ENCODE peak calls at places on chromosomes 4 and X, in eight cellular contexts. One of them, this sample, is unnamed.

GRCh38 chrX:130108647-130109428 is 1.5 kb downstream of the ELF4 start:
- DNase-seq in stomach: no peak
- DNase-seq in IMR-90: no peak
- DNase-seq in A549: peak; percentile 74
- DNase-seq in upper lobe of left lung: no peak
- DNase-seq in ovary: no peak
- DNase-seq in suprapubic skin: no peak
- DNase-seq in lower leg skin: no peak
- DNase-seq in this sample: peak; percentile 17

GRCh38 chr4:147492761-147493160 is 11.9 kb downstream of the EDNRA start:
- DNase-seq in A549: no peak
- DNase-seq in stomach: no peak
- DNase-seq in ovary: peak; percentile 45
- DNase-seq in IMR-90: peak; percentile 87
- DNase-seq in upper lobe of left lung: no peak
- DNase-seq in lower leg skin: no peak
- DNase-seq in suprapubic skin: no peak
- DNase-seq in this sample: no peak

GRCh38 chrX:22090181-22090580 is 58.1 kb downstream of the PHEX start:
- DNase-seq in lower leg skin: no peak
- DNase-seq in upper lobe of left lung: no peak
- DNase-seq in A549: no peak
- DNase-seq in IMR-90: peak; percentile 85
- DNase-seq in suprapubic skin: no peak
- DNase-seq in ovary: no peak
- DNase-seq in stomach: no peak
- DNase-seq in this sample: no peak

GRCh38 chrX:150360331-150360730 is 2.8 kb upstream of the MAMLD1 start:
- DNase-seq in stomach: no peak
- DNase-seq in suprapubic skin: no peak
- DNase-seq in IMR-90: no peak
- DNase-seq in ovary: no peak
- DNase-seq in A549: no peak
- DNase-seq in lower leg skin: no peak
- DNase-seq in upper lobe of left lung: no peak
- DNase-seq in this sample: no peak

GRCh38 chrX:34275710-34276109 is 143.6 kb upstream of the FAM47A start:
- DNase-seq in IMR-90: no peak
- DNase-seq in upper lobe of left lung: no peak
- DNase-seq in A549: no peak
- DNase-seq in lower leg skin: no peak
- DNase-seq in suprapubic skin: no peak
- DNase-seq in ovary: no peak
- DNase-seq in stomach: no peak
- DNase-seq in this sample: no peak

GRCh38 chrX:123740006-123740405 is 7.2 kb upstream of the THOC2 start:
- DNase-seq in A549: no peak
- DNase-seq in ovary: no peak
- DNase-seq in IMR-90: no peak
- DNase-seq in suprapubic skin: no peak
- DNase-seq in stomach: no peak
- DNase-seq in upper lobe of left lung: no peak
- DNase-seq in lower leg skin: no peak
- DNase-seq in this sample: no peak

GRCh38 chr4:90317785-90318184 is 190.6 kb downstream of the CCSER1 start:
- DNase-seq in ovary: no peak
- DNase-seq in upper lobe of left lung: no peak
- DNase-seq in suprapubic skin: no peak
- DNase-seq in stomach: no peak
- DNase-seq in lower leg skin: no peak
- DNase-seq in A549: no peak
- DNase-seq in IMR-90: peak; percentile 94
- DNase-seq in this sample: no peak

GRCh38 chr4:145003675-145004074 is 94.3 kb downstream of the ANAPC10 start:
- DNase-seq in suprapubic skin: no peak
- DNase-seq in A549: no peak
- DNase-seq in upper lobe of left lung: no peak
- DNase-seq in stomach: no peak
- DNase-seq in ovary: no peak
- DNase-seq in IMR-90: no peak
- DNase-seq in lower leg skin: no peak
- DNase-seq in this sample: no peak

GRCh38 chrX:110120025-110120424 is 117.1 kb downstream of the TMEM164 start:
- DNase-seq in IMR-90: no peak
- DNase-seq in lower leg skin: no peak
- DNase-seq in A549: peak; percentile 11
- DNase-seq in stomach: peak; percentile 68
- DNase-seq in upper lobe of left lung: no peak
- DNase-seq in ovary: no peak
- DNase-seq in suprapubic skin: no peak
- DNase-seq in this sample: no peak

GRCh38 chr4:15895517-15895916 is 43.0 kb downstream of the FGFBP1 start:
- DNase-seq in ovary: no peak
- DNase-seq in stomach: no peak
- DNase-seq in lower leg skin: no peak
- DNase-seq in IMR-90: no peak
- DNase-seq in upper lobe of left lung: no peak
- DNase-seq in A549: no peak
- DNase-seq in suprapubic skin: no peak
- DNase-seq in this sample: no peak

GRCh38 chr4:186946682-186947294 is 223.1 kb upstream of the FAT1 start:
- DNase-seq in ovary: no peak
- DNase-seq in A549: peak; percentile 79
- DNase-seq in IMR-90: peak; percentile 34
- DNase-seq in suprapubic skin: no peak
- DNase-seq in lower leg skin: no peak
- DNase-seq in stomach: peak; percentile 42
- DNase-seq in upper lobe of left lung: no peak
- DNase-seq in this sample: peak; percentile 78

GRCh38 chr4:173924561-173924960 is 358.9 kb downstream of the FBXO8 start:
- DNase-seq in IMR-90: no peak
- DNase-seq in A549: no peak
- DNase-seq in upper lobe of left lung: no peak
- DNase-seq in lower leg skin: no peak
- DNase-seq in ovary: no peak
- DNase-seq in stomach: no peak
- DNase-seq in suprapubic skin: no peak
- DNase-seq in this sample: no peak

GRCh38 chr4:145099653-145100052 is 1.5 kb downstream of the ABCE1 start:
- DNase-seq in A549: no peak
- DNase-seq in suprapubic skin: no peak
- DNase-seq in lower leg skin: no peak
- DNase-seq in stomach: no peak
- DNase-seq in IMR-90: peak; percentile 5
- DNase-seq in upper lobe of left lung: no peak
- DNase-seq in ovary: no peak
- DNase-seq in this sample: peak; percentile 19

GRCh38 chr4:87476934-87477333 is 52.2 kb downstream of the SPARCL1 start:
- DNase-seq in lower leg skin: no peak
- DNase-seq in IMR-90: no peak
- DNase-seq in suprapubic skin: no peak
- DNase-seq in stomach: no peak
- DNase-seq in ovary: no peak
- DNase-seq in upper lobe of left lung: no peak
- DNase-seq in A549: no peak
- DNase-seq in this sample: no peak
- TF ChIP-seq POLR2A in lower leg skin: no peak
- TF ChIP-seq POLR2A in IMR-90: no peak
- TF ChIP-seq POLR2A in suprapubic skin: no peak
- TF ChIP-seq POLR2A in stomach: no peak
- TF ChIP-seq POLR2A in ovary: no peak
- TF ChIP-seq POLR2A in upper lobe of left lung: no peak
- TF ChIP-seq POLR2A in A549: no peak
- TF ChIP-seq POLR2A in this sample: no peak

DNA sequence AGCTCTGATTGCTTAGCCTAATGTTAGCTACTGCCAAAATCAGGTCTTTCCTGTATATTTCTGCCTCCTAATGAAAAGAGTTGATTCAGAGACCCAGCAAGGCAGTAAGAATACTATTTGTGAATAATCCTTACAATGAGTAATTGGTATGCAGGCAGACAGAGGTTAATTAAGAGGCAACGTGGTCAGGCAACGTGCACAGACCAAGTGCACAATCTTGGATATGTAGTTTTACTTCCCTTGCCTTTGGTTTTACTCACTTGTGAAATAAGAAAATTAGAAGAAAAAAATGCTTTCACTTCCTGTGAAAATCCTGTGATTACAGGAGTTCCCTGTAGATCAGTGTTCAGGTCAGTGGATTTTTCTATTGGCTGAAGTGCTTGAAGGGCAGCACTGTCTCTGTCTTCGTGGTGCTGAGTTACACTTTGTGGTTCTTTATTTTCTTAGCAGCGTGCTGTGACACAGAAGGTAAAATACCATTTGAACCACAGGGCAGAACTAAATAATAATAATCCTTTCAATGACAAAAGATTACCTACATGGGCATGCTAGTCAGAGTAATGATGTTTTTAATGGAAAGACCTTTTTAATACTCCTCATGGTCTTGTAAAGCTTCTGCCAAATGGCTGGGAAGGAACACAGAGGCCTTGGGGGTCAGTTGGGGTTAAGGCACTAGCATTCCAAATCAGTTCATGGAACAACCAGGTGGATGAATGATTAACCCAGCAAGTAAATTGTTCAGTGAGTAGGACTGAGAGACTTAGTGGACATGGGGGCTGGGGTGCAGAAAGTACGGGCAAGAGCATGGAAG is 430.9 kb downstream of the MAPK10 start:
- DNase-seq in suprapubic skin: no peak
- DNase-seq in ovary: no peak
- DNase-seq in A549: peak; percentile 68
- DNase-seq in upper lobe of left lung: no peak
- DNase-seq in lower leg skin: no peak
- DNase-seq in stomach: peak; percentile 66
- DNase-seq in IMR-90: peak; percentile 47
- DNase-seq in this sample: peak; percentile 54
- TF ChIP-seq POLR2A in suprapubic skin: no peak
- TF ChIP-seq POLR2A in ovary: no peak
- TF ChIP-seq POLR2A in A549: no peak
- TF ChIP-seq POLR2A in upper lobe of left lung: no peak
- TF ChIP-seq POLR2A in lower leg skin: no peak
- TF ChIP-seq POLR2A in stomach: no peak
- TF ChIP-seq POLR2A in IMR-90: no peak
- TF ChIP-seq POLR2A in this sample: no peak

GRCh38 chrX:1341531-1342179 is 5.1 kb downstream of the IL3RA start:
- DNase-seq in IMR-90: no peak
- DNase-seq in ovary: no peak
- DNase-seq in stomach: no peak
- DNase-seq in lower leg skin: no peak
- DNase-seq in A549: no peak
- DNase-seq in suprapubic skin: no peak
- DNase-seq in upper lobe of left lung: no peak
- DNase-seq in this sample: no peak

GRCh38 chrX:1330605-1331004 is 6.0 kb upstream of the IL3RA start:
- DNase-seq in suprapubic skin: no peak
- DNase-seq in stomach: no peak
- DNase-seq in ovary: no peak
- DNase-seq in A549: no peak
- DNase-seq in upper lobe of left lung: no peak
- DNase-seq in lower leg skin: no peak
- DNase-seq in IMR-90: no peak
- DNase-seq in this sample: no peak

GRCh38 chrX:1334854-1335253 is 1.7 kb upstream of the IL3RA start:
- DNase-seq in stomach: no peak
- DNase-seq in ovary: no peak
- DNase-seq in suprapubic skin: no peak
- DNase-seq in lower leg skin: no peak
- DNase-seq in IMR-90: no peak
- DNase-seq in upper lobe of left lung: no peak
- DNase-seq in A549: peak; percentile 53
- DNase-seq in this sample: peak; percentile 23

DNA sequence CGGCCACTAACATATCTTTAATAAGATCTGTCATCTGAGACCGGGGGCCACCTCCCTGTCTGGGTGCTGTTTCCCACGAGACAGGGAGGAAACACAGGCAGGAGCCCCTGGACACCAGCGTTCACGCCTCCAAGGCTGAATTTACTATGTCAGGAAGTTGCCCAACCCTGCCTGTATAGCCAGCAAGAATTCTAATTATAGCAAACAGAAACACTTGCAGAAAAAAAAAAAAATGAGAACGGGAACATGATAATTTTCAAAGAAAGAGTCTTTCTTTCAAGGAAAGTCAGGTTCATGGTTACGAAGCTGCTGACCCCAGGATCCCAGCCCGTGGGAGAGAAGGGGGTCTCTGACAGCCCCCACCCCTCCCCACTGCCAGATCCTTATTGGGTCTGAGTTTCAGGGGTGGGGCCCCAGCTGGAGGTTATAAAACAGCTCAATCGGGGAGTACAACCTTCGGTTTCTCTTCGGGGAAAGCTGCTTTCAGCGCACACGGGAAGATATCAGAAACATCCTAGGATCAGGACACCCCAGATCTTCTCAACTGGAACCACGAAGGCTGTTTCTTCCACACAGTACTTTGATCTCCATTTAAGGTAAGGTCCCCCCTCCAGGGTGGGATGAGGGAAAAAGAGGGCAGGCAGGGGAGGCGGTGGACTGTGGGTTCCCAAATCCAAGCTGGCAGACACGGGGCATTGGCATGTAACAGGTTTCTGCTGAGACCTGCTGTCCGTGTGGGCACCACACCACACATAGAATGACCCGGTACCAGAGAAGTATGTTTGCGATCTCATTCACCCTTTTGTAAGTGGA is at the start of gene IL3RA:
- DNase-seq in suprapubic skin: no peak
- DNase-seq in IMR-90: no peak
- DNase-seq in upper lobe of left lung: no peak
- DNase-seq in stomach: no peak
- DNase-seq in ovary: no peak
- DNase-seq in A549: peak; percentile 45
- DNase-seq in lower leg skin: peak; percentile 47
- DNase-seq in this sample: no peak
- TF ChIP-seq POLR2A in suprapubic skin: no peak
- TF ChIP-seq POLR2A in IMR-90: no peak
- TF ChIP-seq POLR2A in upper lobe of left lung: no peak
- TF ChIP-seq POLR2A in stomach: no peak
- TF ChIP-seq POLR2A in ovary: no peak
- TF ChIP-seq POLR2A in A549: no peak
- TF ChIP-seq POLR2A in lower leg skin: no peak
- TF ChIP-seq POLR2A in this sample: no peak

DNA sequence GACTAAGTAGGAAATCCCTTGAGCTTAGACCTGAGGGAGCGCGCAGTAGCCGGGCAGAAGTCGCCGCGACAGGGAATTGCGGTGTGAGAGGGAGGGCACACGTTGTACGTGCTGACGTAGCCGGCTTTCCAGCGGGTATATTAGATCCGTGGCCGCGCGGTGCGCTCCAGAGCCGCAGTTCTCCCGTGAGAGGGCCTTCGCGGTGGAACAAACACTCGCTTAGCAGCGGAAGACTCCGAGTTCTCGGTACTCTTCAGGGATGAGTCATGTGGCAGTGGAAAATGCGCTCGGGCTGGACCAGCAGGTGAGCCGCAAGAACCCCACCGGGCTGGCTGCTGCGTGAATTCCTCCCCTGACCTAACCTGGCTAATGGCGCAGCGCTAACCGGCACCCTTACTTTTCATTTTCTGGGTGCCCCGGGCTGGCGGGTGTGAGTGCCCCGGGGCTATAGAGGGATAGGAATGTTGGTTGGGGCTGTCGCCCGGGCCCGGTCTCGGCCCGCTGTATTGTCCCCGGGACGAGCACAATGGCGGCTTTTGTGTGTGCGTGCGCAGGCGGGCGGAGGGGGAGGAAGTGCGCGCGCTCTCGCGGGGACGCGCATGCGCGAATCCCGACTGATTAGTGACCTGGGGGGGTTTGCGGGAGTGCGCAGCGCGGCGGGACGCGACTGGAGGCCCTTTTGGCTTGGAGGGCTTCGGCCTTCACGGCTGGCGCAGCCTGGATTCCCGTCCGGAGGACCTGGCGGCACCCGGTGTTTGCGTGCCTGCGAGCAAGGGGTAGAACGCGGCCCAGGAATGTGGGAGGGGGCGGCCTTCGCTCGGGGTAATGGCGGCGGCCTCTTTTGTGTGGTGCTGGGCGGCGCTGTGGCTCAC is at the start of gene DDX3X:
- DNase-seq in stomach: peak; percentile 92
- DNase-seq in upper lobe of left lung: peak; percentile 97
- DNase-seq in A549: peak; percentile 91
- DNase-seq in ovary: peak; percentile 94
- DNase-seq in lower leg skin: peak; percentile 78
- DNase-seq in IMR-90: peak; percentile 91
- DNase-seq in suprapubic skin: peak; percentile 95
- DNase-seq in this sample: peak; percentile 45
- TF ChIP-seq POLR2A in stomach: no peak
- TF ChIP-seq POLR2A in upper lobe of left lung: peak; percentile 92
- TF ChIP-seq POLR2A in A549: peak; percentile 99
- TF ChIP-seq POLR2A in ovary: peak; percentile 99
- TF ChIP-seq POLR2A in lower leg skin: no peak
- TF ChIP-seq POLR2A in IMR-90: peak; percentile 100
- TF ChIP-seq POLR2A in suprapubic skin: peak; percentile 99
- TF ChIP-seq POLR2A in this sample: peak; percentile 99

This sample was measured in HepG2.